ENCODE peak calls at places on chromosomes 12 and 14, in eight cellular contexts. W, A, P, J, B, Q, I and H are unnamed samples.
A peak's percentile ranks its signal among the peaks of the same experiment; 100 is the strongest.

GRCh38 chr12:48717252-48717695 is 767 bp upstream of the CCNT1 start:
- DNase-seq in Q (no peak), J (no peak), B (no peak), P (no peak), A (peak; percentile 27), W (no peak), I (no peak), H (no peak)

GRCh38 chr14:81447018-81447770 is 47.1 kb upstream of the STON2 start:
- DNase-seq in W (no peak), P (no peak), Q (no peak), A (no peak), J (no peak), B (no peak), I (no peak), H (no peak)

GRCh38 chr12:25386823-25387134 is 136.1 kb upstream of the KRAS start:
- DNase-seq in Q (peak; percentile 36), A (no peak), P (no peak), W (peak; percentile 25), I (no peak), B (no peak), J (peak; percentile 69), H (no peak)

GRCh38 chr14:102778616-102779351 is 1.5 kb downstream of the TRAF3 start:
- DNase-seq in I (no peak), B (no peak), A (no peak), J (no peak), P (no peak), Q (no peak), W (no peak), H (no peak)

GRCh38 chr12:80860206-80860605 is 77.5 kb downstream of the LIN7A start:
- DNase-seq in P (no peak), Q (no peak), W (no peak), A (no peak), B (no peak), J (no peak), I (no peak), H (no peak)

GRCh38 chr14:90818715-90819114 is 2.5 kb upstream of the TTC7B start:
- DNase-seq in P (no peak), W (no peak), I (no peak), Q (no peak), B (no peak), A (no peak), J (no peak), H (no peak)

GRCh38 chr12:124680863-124681778 is 113.7 kb upstream of the NCOR2 start:
- DNase-seq in B (peak; percentile 80), W (no peak), J (no peak), Q (peak; percentile 64), I (no peak), A (peak; percentile 95), P (peak; percentile 79), H (peak; percentile 58)

GRCh38 chr14:35669782-35670181 is 135.8 kb downstream of the INSM2 start:
- DNase-seq in P (no peak), A (peak; percentile 5), W (no peak), J (no peak), Q (no peak), I (no peak), B (no peak), H (no peak)

GRCh38 chr14:94403312-94403711 is 14.9 kb upstream of the SERPINA1 start:
- DNase-seq in Q (no peak), J (no peak), P (no peak), B (peak; percentile 70), W (no peak), I (no peak), A (no peak), H (no peak)

GRCh38 chr14:47302121-47302520 is 373.3 kb downstream of the MDGA2 start:
- DNase-seq in B (no peak), P (no peak), I (no peak), J (no peak), W (no peak), A (no peak), Q (no peak), H (no peak)

GRCh38 chr14:31950760-31951637 is 126.1 kb upstream of the ARHGAP5 start:
- DNase-seq in B (no peak), I (no peak), P (peak; percentile 35), A (peak; percentile 89), W (peak; percentile 83), J (no peak), Q (peak; percentile 47), H (peak; percentile 36)

GRCh38 chr14:70027785-70028428 is 148.7 kb downstream of the SMOC1 start:
- DNase-seq in J (peak; percentile 76), P (peak; percentile 73), A (peak; percentile 55), B (peak; percentile 43), I (no peak), Q (peak; percentile 88), W (peak; percentile 71), H (peak; percentile 88)

GRCh38 chr12:27667540-27667939 is 28.7 kb upstream of the REP15 start:
- DNase-seq in I (no peak), A (no peak), J (no peak), W (no peak), Q (no peak), B (no peak), P (no peak), H (no peak)

GRCh38 chr12:119259483-119259882 is 75.0 kb upstream of the CCDC60 start:
- DNase-seq in B (no peak), I (no peak), Q (no peak), W (no peak), P (no peak), J (no peak), A (no peak), H (no peak)

GRCh38 chr12:122867701-122868461 is 28.0 kb downstream of the VPS37B start:
- DNase-seq in W (peak; percentile 69), Q (peak; percentile 60), P (peak; percentile 53), J (peak; percentile 65), A (peak; percentile 62), I (peak; percentile 80), B (peak; percentile 71), H (no peak)

GRCh38 chr14:102544745-102545460 is 35.3 kb upstream of the ANKRD9 start:
- DNase-seq in Q (peak; percentile 42), A (no peak), P (no peak), B (peak; percentile 82), W (peak; percentile 78), I (no peak), J (no peak), H (no peak)

GRCh38 chr12:22287056-22287455 is 47.5 kb downstream of the ST8SIA1 start:
- DNase-seq in W (no peak), I (no peak), B (no peak), A (no peak), J (no peak), Q (no peak), P (no peak), H (no peak)

GRCh38 chr12:121810234-121810817 is 6.5 kb downstream of the SETD1B start:
- DNase-seq in Q (no peak), I (no peak), A (no peak), P (no peak), B (no peak), J (peak; percentile 66), W (no peak), H (no peak)

GRCh38 chr14:105857816-105858675 is 331.7 kb downstream of the TMEM121 start:
- DNase-seq in P (no peak), Q (no peak), I (peak; percentile 71), J (peak; percentile 56), A (no peak), B (no peak), W (peak; percentile 7), H (no peak)

GRCh38 chr12:46677749-46678148 is 148.0 kb downstream of the SLC38A4 start:
- DNase-seq in A (peak; percentile 70), Q (peak; percentile 9), W (no peak), P (peak; percentile 19), I (no peak), J (no peak), B (peak; percentile 66), H (no peak)

GRCh38 chr12:131066207-131066885 is 112.6 kb downstream of the ADGRD1 start:
- DNase-seq in I (peak; percentile 76), A (no peak), B (no peak), W (no peak), J (no peak), P (no peak), Q (no peak), H (no peak)

GRCh38 chr12:131065801-131066200 is 112.1 kb downstream of the ADGRD1 start:
- DNase-seq in B (no peak), W (no peak), P (no peak), A (no peak), Q (no peak), I (no peak), J (no peak), H (no peak)

GRCh38 chr12:131066886-131067490 is 113.3 kb downstream of the ADGRD1 start:
- DNase-seq in J (peak; percentile 68), P (no peak), A (no peak), B (no peak), I (peak; percentile 67), W (no peak), Q (no peak), H (peak; percentile 40)

GRCh38 chr12:131065279-131065678 is 111.6 kb downstream of the ADGRD1 start:
- DNase-seq in J (peak; percentile 62), P (no peak), W (no peak), Q (no peak), B (no peak), I (peak; percentile 55), A (no peak), H (no peak)

GRCh38 chr12:131067993-131068942 is 114.6 kb downstream of the ADGRD1 start:
- DNase-seq in P (no peak), Q (no peak), J (peak; percentile 61), W (no peak), B (no peak), A (no peak), I (peak; percentile 47), H (no peak)
- H3K27ac ChIP-seq in P (no peak overlapping the region), Q (no peak overlapping the region), J (peak overlapping the region; percentile 31), W (peak overlapping the region; percentile 62), B (no peak overlapping the region), A (no peak overlapping the region), I (no peak overlapping the region), H (peak overlapping the region; percentile 52)

GRCh38 chr12:5345534-5345933 is 86.4 kb upstream of the NTF3 start:
- DNase-seq in J (no peak), A (no peak), P (no peak), W (no peak), I (no peak), Q (no peak), B (no peak), H (no peak)
- TF ChIP-seq EP300 in J (no peak), A (no peak), P (no peak), W (no peak), I (no peak), Q (no peak), B (no peak), H (no peak)

DNA sequence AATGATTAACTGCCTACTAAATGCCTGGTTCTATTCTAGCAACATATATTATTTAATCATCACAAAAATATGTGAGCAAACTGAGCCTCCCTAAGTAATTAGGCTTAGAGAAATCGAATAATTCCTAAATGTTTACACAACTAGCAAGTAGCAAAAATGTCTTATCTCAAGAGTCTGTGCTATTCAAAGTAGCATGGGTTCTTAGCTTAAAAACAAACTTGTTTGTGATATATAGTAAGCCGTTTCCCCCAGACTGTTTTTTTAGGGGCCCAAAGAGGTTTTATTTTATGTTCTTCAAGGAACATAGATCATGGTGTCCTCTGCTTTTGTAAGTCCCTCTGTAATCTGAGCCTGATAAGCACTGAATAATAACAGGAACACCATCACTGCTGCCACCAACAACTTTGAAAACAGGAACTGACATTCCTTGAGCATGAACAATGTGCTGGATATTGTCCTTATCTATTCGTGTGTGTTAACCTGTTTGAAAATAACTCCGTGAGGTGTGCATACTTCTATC is 67.4 kb downstream of the DERA start:
- DNase-seq in W (no peak), B (no peak), P (no peak), J (no peak), Q (no peak), A (no peak), I (no peak), H (no peak)
- H3K27ac ChIP-seq in W (peak overlapping the region; percentile 60), B (no peak overlapping the region), P (no peak overlapping the region), J (peak overlapping the region; percentile 50), Q (peak overlapping the region; percentile 73), A (no peak overlapping the region), I (no peak overlapping the region), H (no peak overlapping the region)

GRCh38 chr14:64060648-64061096 is 207.9 kb downstream of the SYNE2 start:
- DNase-seq in P (peak; percentile 6), A (peak; percentile 34), B (peak; percentile 15), Q (no peak), W (peak; percentile 42), I (no peak), J (no peak), H (no peak)
- TF ChIP-seq EP300 in P (no peak), A (no peak), B (no peak), Q (no peak), W (no peak), I (no peak), J (no peak), H (no peak)